ENCODE peak calls at places on chromosomes 5 and 9, in four cellular contexts. U, F, I and C are unnamed samples.

GRCh38 chr5:177500685-177501522 is 3.5 kb upstream of the PDLIM7 start:
- DNase-seq in F (peak), U (peak), I (peak), C (peak)

GRCh38 chr9:116951588-116952433 is 264.7 kb downstream of the TRIM32 start:
- DNase-seq in U (peak), F (no peak), I (peak), C (no peak)

GRCh38 chr5:95850391-95850894 is 27.9 kb upstream of the GLRX start:
- DNase-seq in I (no peak), F (no peak), U (no peak), C (no peak)

GRCh38 chr9:9352877-9353481 is 1259.8 kb downstream of the PTPRD start:
- DNase-seq in F (no peak), U (no peak), I (peak), C (peak)

GRCh38 chr5:149371296-149371962 is 7.7 kb downstream of the IL17B start:
- DNase-seq in U (peak), F (peak), I (peak), C (peak)

GRCh38 chr9:33289501-33289900 is 815 bp upstream of the NFX1 start:
- DNase-seq in U (no peak), I (peak), F (peak), C (peak)

GRCh38 chr5:132812949-132813598 is at the start of gene SOWAHA:
- DNase-seq in F (no peak), I (no peak), U (no peak), C (no peak)

GRCh38 chr5:98909363-98909762 is 19.4 kb downstream of the CHD1 start:
- DNase-seq in U (peak), I (no peak), F (no peak), C (no peak)

GRCh38 chr9:87963770-87964169 is 10.6 kb downstream of the CDK20 start:
- DNase-seq in U (no peak), I (no peak), F (no peak), C (no peak)

GRCh38 chr5:120293796-120294195 is 170.3 kb upstream of the PRR16 start:
- DNase-seq in F (no peak), U (peak), I (peak), C (no peak)

GRCh38 chr5:95861858-95862561 is 39.5 kb upstream of the GLRX start:
- DNase-seq in F (no peak), I (peak), U (peak), C (peak)

GRCh38 chr5:128815201-128815600 is 150.1 kb upstream of the SLC27A6 start:
- DNase-seq in I (no peak), U (no peak), F (no peak), C (no peak)

GRCh38 chr5:133867851-133868545 is 100.4 kb downstream of the C5orf15 start:
- DNase-seq in I (no peak), U (no peak), F (no peak), C (no peak)

GRCh38 chr5:139155333-139155732 is 42.8 kb downstream of the SIL1 start:
- DNase-seq in F (no peak), U (no peak), I (no peak), C (no peak)

GRCh38 chr5:105903069-105903468 is 1767.7 kb downstream of the EFNA5 start:
- DNase-seq in U (no peak), I (peak), F (no peak), C (no peak)

GRCh38 chr9:89929721-89930480 is 325.1 kb downstream of the GADD45G start:
- DNase-seq in U (no peak), I (peak), F (no peak), C (no peak)

GRCh38 chr5:171269717-171270116 is 39.3 kb upstream of the TLX3 start:
- DNase-seq in F (no peak), U (peak), I (peak), C (no peak)

GRCh38 chr9:133708770-133709611 is 29.2 kb downstream of the SARDH start:
- DNase-seq in I (no peak), U (no peak), F (peak), C (no peak)

GRCh38 chr5:2902742-2903297 is 151.3 kb upstream of the IRX2 start:
- DNase-seq in I (no peak), F (no peak), U (no peak), C (no peak)

GRCh38 chr9:84781431-84781830 is 111.9 kb downstream of the NTRK2 start:
- DNase-seq in U (peak), I (peak), F (no peak), C (peak)

GRCh38 chr9:114376586-114376985 is 11.2 kb downstream of the AKNA start:
- DNase-seq in I (no peak), U (no peak), F (no peak), C (no peak)

GRCh38 chr9:78678901-78679300 is 382.0 kb downstream of the PSAT1 start:
- DNase-seq in U (no peak), F (no peak), I (no peak), C (no peak)

GRCh38 chr9:82091610-82092009 is 103.0 kb downstream of the SPATA31D1 start:
- DNase-seq in I (no peak), F (no peak), U (no peak), C (no peak)